ENCODE peak calls at places on chromosomes 3 and 15, in six cellular contexts. O, A, G, P, R and Q are unnamed samples.

GRCh38 chr15:58398643-58399042 is 33.1 kb upstream of the LIPC start:
- DNase-seq in O (no peak), A (no peak), G (no peak), P (no peak), R (no peak), Q (no peak)

GRCh38 chr3:77320514-77320913 is 280.6 kb downstream of the ROBO2 start:
- DNase-seq in O (no peak), A (no peak), G (no peak), P (no peak), R (no peak), Q (no peak)

GRCh38 chr15:76006136-76006778 is 6.0 kb downstream of the NRG4 start:
- DNase-seq in O (no peak), A (no peak), G (no peak), P (no peak), R (no peak), Q (no peak)

GRCh38 chr3:163863146-163863545 is 1215.2 kb downstream of the SI start:
- DNase-seq in O (no peak), A (no peak), G (no peak), P (no peak), R (no peak), Q (no peak)

GRCh38 chr3:132321321-132321720 is 4.1 kb downstream of the ACP3 start:
- DNase-seq in O (no peak), A (no peak), G (no peak), P (no peak), R (no peak), Q (no peak)

GRCh38 chr3:176514297-176514696 is 683.0 kb downstream of the TBL1XR1 start:
- DNase-seq in O (no peak), A (no peak), G (peak), P (no peak), R (no peak), Q (no peak)

GRCh38 chr3:30680789-30681188 is 74.4 kb downstream of the TGFBR2 start:
- DNase-seq in O (no peak), A (no peak), G (no peak), P (no peak), R (no peak), Q (peak)

GRCh38 chr3:14274999-14275961 is 96.7 kb downstream of the LSM3 start:
- DNase-seq in O (no peak), A (no peak), G (peak), P (no peak), R (no peak), Q (no peak)

GRCh38 chr3:178901204-178901603 is 170.4 kb downstream of the ZMAT3 start:
- DNase-seq in O (no peak), A (no peak), G (no peak), P (no peak), R (no peak), Q (no peak)

GRCh38 chr3:129524081-129524480 is 4.4 kb upstream of the RHO start:
- DNase-seq in O (no peak), A (no peak), G (no peak), P (no peak), R (no peak), Q (no peak)

GRCh38 chr3:31762016-31762764 is 218.9 kb downstream of the OSBPL10 start:
- DNase-seq in O (no peak), A (no peak), G (no peak), P (no peak), R (no peak), Q (no peak)

GRCh38 chr15:77515613-77516012 is 94.9 kb downstream of the HMG20A start:
- DNase-seq in O (no peak), A (no peak), G (no peak), P (no peak), R (no peak), Q (peak)

GRCh38 chr15:63968700-63969099 is 77.6 kb downstream of the DAPK2 start:
- DNase-seq in O (no peak), A (no peak), G (no peak), P (no peak), R (peak), Q (no peak)

GRCh38 chr3:37991823-37992222 is 1.2 kb downstream of the VILL start:
- DNase-seq in O (no peak), A (peak), G (no peak), P (no peak), R (no peak), Q (peak)

GRCh38 chr3:141239551-141240281 is 8.1 kb downstream of the PXYLP1 start:
- DNase-seq in O (no peak), A (no peak), G (no peak), P (no peak), R (no peak), Q (no peak)

GRCh38 chr3:130374033-130374432 is 28.6 kb downstream of the COL6A5 start:
- DNase-seq in O (no peak), A (no peak), G (no peak), P (no peak), R (no peak), Q (no peak)

GRCh38 chr3:138945646-138946553 is 1.0 kb downstream of the FOXL2 start:
- DNase-seq in O (no peak), A (no peak), G (no peak), P (no peak), R (no peak), Q (no peak)